ENCODE peak calls at places on chromosomes 13 and 19, in eight cellular contexts. K, O, B, P, H, L, C and I are unnamed samples.

GRCh38 chr19:35154535-35155406 is at the start of gene FXYD5:
- DNase-seq in O (peak), B (peak), C (peak), K (peak), P (peak), H (peak), L (peak), I (peak)

GRCh38 chr13:64130600-64130999 is 2715.0 kb upstream of the PCDH20 start:
- DNase-seq in C (no peak), B (no peak), O (no peak), L (no peak), K (no peak), P (no peak), H (no peak), I (no peak)

GRCh38 chr13:20441879-20442278 is 83.8 kb downstream of the CRYL1 start:
- DNase-seq in O (no peak), H (no peak), L (no peak), C (no peak), B (peak), P (peak), K (no peak), I (no peak)

GRCh38 chr19:4362871-4363545 is 19.6 kb downstream of the MPND start:
- DNase-seq in K (no peak), C (no peak), H (no peak), L (peak), P (no peak), O (no peak), B (peak), I (no peak)

GRCh38 chr13:95462801-95463200 is 89.7 kb upstream of the CLDN10 start:
- DNase-seq in C (no peak), P (no peak), B (no peak), K (no peak), O (no peak), H (no peak), L (no peak), I (no peak)

GRCh38 chr13:105804561-105805190 is 730.8 kb downstream of the EFNB2 start:
- DNase-seq in H (no peak), L (no peak), P (peak), C (no peak), O (no peak), K (peak), B (peak), I (no peak)

GRCh38 chr13:46567671-46568070 is 14.7 kb downstream of the LRCH1 start:
- DNase-seq in L (no peak), C (no peak), O (no peak), P (no peak), H (no peak), K (no peak), B (no peak), I (no peak)

GRCh38 chr13:27293051-27293691 is 22.5 kb downstream of the RASL11A start:
- DNase-seq in K (no peak), H (no peak), O (no peak), P (no peak), B (no peak), C (no peak), L (no peak), I (no peak)

GRCh38 chr19:18775586-18776287 is 15.4 kb downstream of the COMP start:
- DNase-seq in C (no peak), L (no peak), K (peak), B (peak), H (no peak), O (no peak), P (no peak), I (no peak)

GRCh38 chr13:76361868-76362267 is 524.3 kb downstream of the KCTD12 start:
- DNase-seq in L (no peak), B (no peak), O (no peak), K (no peak), P (no peak), H (no peak), C (no peak), I (no peak)
- H3K4me3 ChIP-seq in L (no peak), B (no peak), O (no peak), K (no peak), P (no peak), H (no peak), C (no peak), I (no peak)

GRCh38 chr19:38243279-38243673 is 12.9 kb downstream of the PPP1R14A start:
- DNase-seq in L (no peak), C (no peak), P (no peak), K (no peak), H (no peak), B (no peak), O (peak), I (no peak)
- H3K4me3 ChIP-seq in L (no peak), C (no peak), P (no peak), K (no peak), H (no peak), B (no peak), O (no peak), I (no peak)

DNA sequence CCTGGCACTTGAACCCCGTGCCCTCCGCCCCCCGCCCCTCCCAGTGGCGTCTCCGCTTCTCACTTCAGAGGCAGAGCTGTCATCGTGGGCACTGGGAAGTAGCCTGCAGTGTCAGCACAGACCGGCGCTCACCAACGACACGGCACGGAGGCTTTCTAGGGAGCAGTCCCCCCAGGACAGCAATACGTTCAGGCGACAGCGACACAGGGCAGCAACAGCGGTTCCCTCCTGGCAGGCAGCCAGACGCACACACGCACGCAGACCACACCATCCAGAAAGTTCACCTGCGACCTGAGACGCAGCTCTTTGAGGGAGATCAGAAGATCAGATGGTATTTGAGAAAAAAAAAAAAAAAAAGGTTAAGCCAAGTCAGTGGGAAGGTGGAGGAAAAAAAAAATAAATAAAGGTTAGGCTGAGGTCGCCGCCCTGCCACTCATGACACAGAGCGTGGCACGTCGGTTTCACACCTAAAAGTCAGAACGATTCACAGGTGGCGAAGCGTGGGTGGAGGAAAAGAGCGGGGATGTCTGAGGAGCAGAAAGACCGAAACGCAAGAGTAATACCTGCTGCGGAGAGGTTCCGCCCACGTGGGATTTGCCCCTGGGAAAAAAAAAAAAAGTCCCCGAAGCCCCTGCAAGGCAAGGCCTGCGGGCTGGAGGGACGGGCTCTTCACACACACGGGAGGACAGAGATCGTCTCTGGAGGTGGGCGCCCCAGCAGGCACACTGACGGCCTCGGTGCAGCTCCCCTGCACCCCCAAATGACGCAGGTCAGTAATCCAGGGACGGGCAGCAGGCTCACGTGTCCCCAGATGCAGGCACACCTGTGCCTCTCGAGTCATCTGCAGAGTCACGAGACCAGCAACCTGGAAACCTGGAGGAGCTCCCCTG is 94.5 kb downstream of the GNG7 start:
- DNase-seq in B (no peak), H (peak), L (peak), P (no peak), O (no peak), K (no peak), C (peak), I (no peak)
- H3K4me3 ChIP-seq in B (no peak), H (peak), L (no peak), P (no peak), O (no peak), K (no peak), C (no peak), I (peak)

GRCh38 chr19:10418281-10419199 is 1.8 kb upstream of the PDE4A start:
- DNase-seq in O (no peak), H (no peak), K (no peak), L (peak), C (no peak), B (peak), P (no peak), I (no peak)

GRCh38 chr19:10420444-10421239 is at the start of gene PDE4A:
- DNase-seq in P (no peak), L (peak), K (no peak), C (no peak), B (peak), O (no peak), H (no peak), I (peak)

GRCh38 chr19:10419200-10419645 is 1.1 kb upstream of the PDE4A start:
- DNase-seq in O (no peak), B (peak), K (no peak), C (no peak), L (peak), H (no peak), P (no peak), I (no peak)

GRCh38 chr19:10421240-10421948 is 1.1 kb downstream of the PDE4A start:
- DNase-seq in P (no peak), O (no peak), B (no peak), C (no peak), L (peak), K (no peak), H (no peak), I (no peak)

GRCh38 chr19:10419646-10420443 is 493 bp upstream of the PDE4A start:
- DNase-seq in C (no peak), O (no peak), K (peak), B (peak), P (no peak), H (no peak), L (peak), I (peak)
- H3K4me3 ChIP-seq in C (peak), O (peak), K (peak), B (peak), P (peak), H (peak), L (peak), I (peak)

GRCh38 chr19:21133633-21134032 is 8.2 kb upstream of the ZNF431 start:
- DNase-seq in H (no peak), K (no peak), B (no peak), C (no peak), L (no peak), P (no peak), O (no peak), I (no peak)

GRCh38 chr19:21127001-21127400 is 14.8 kb upstream of the ZNF431 start:
- DNase-seq in H (no peak), O (no peak), K (no peak), L (no peak), P (no peak), B (no peak), C (no peak), I (no peak)

GRCh38 chr19:21127898-21128297 is 13.9 kb upstream of the ZNF431 start:
- DNase-seq in C (no peak), B (no peak), K (no peak), O (no peak), L (no peak), P (no peak), H (no peak), I (no peak)

GRCh38 chr19:21128901-21129698 is 12.7 kb upstream of the ZNF431 start:
- DNase-seq in B (no peak), P (no peak), L (no peak), H (no peak), C (no peak), O (no peak), K (no peak), I (peak)

GRCh38 chr19:21130097-21130775 is 11.6 kb upstream of the ZNF431 start:
- DNase-seq in B (no peak), C (no peak), P (no peak), L (no peak), H (no peak), O (peak), K (no peak), I (no peak)
- H3K4me3 ChIP-seq in B (no peak), C (no peak), P (no peak), L (no peak), H (no peak), O (no peak), K (no peak), I (no peak)